ENCODE peak calls at places on chromosomes 2 and 18, in four cellular contexts. One of them, this sample, is unnamed.

GRCh38 chr2:215293879-215294278 is 18.0 kb upstream of the ATIC start:
- DNase-seq in GM23338: no peak
- DNase-seq in transverse colon: no peak
- DNase-seq in mesendoderm: no peak
- DNase-seq in this sample: no peak

GRCh38 chr2:164589522-164589921 is 31.8 kb downstream of the GRB14 start:
- DNase-seq in GM23338: no peak
- DNase-seq in mesendoderm: no peak
- DNase-seq in transverse colon: no peak
- DNase-seq in this sample: no peak

GRCh38 chr2:26504002-26504401 is 26.1 kb upstream of the OTOF start:
- DNase-seq in GM23338: peak
- DNase-seq in mesendoderm: no peak
- DNase-seq in transverse colon: no peak
- DNase-seq in this sample: no peak

GRCh38 chr2:219142329-219142728 is 18.3 kb downstream of the NHEJ1 start:
- DNase-seq in transverse colon: no peak
- DNase-seq in mesendoderm: peak
- DNase-seq in GM23338: no peak
- DNase-seq in this sample: no peak

GRCh38 chr2:28370355-28370754 is 22.3 kb upstream of the FOSL2 start:
- DNase-seq in mesendoderm: no peak
- DNase-seq in GM23338: no peak
- DNase-seq in transverse colon: no peak
- DNase-seq in this sample: no peak

GRCh38 chr2:191401287-191401686 is 156.1 kb downstream of the MYO1B start:
- DNase-seq in mesendoderm: peak
- DNase-seq in GM23338: peak
- DNase-seq in transverse colon: no peak
- DNase-seq in this sample: no peak

GRCh38 chr2:235050992-235051351 is 99.2 kb downstream of the SH3BP4 start:
- DNase-seq in transverse colon: peak
- DNase-seq in GM23338: no peak
- DNase-seq in mesendoderm: peak
- DNase-seq in this sample: peak

GRCh38 chr2:189162566-189162965 is 17.0 kb downstream of the COL5A2 start:
- DNase-seq in mesendoderm: no peak
- DNase-seq in transverse colon: no peak
- DNase-seq in GM23338: no peak
- DNase-seq in this sample: no peak

GRCh38 chr18:78418379-78418778 is 561.2 kb upstream of the SALL3 start:
- DNase-seq in transverse colon: no peak
- DNase-seq in GM23338: no peak
- DNase-seq in mesendoderm: no peak
- DNase-seq in this sample: no peak

GRCh38 chr2:234964631-234965461 is 13.0 kb downstream of the SH3BP4 start:
- DNase-seq in mesendoderm: no peak
- DNase-seq in transverse colon: no peak
- DNase-seq in GM23338: no peak
- DNase-seq in this sample: no peak

GRCh38 chr2:64652231-64653173 is 1.2 kb downstream of the SERTAD2 start:
- DNase-seq in mesendoderm: no peak
- DNase-seq in transverse colon: peak
- DNase-seq in GM23338: peak
- DNase-seq in this sample: no peak

GRCh38 chr18:361941-362913 is 94.4 kb upstream of the THOC1 start:
- DNase-seq in transverse colon: no peak
- DNase-seq in GM23338: peak
- DNase-seq in mesendoderm: peak
- DNase-seq in this sample: no peak

GRCh38 chr2:23399674-23400261 is 14.8 kb downstream of the KLHL29 start:
- DNase-seq in mesendoderm: no peak
- DNase-seq in GM23338: no peak
- DNase-seq in transverse colon: no peak
- DNase-seq in this sample: no peak

GRCh38 chr18:63317982-63318881 is 1.3 kb downstream of the BCL2 start:
- DNase-seq in GM23338: peak
- DNase-seq in transverse colon: peak
- DNase-seq in mesendoderm: peak
- DNase-seq in this sample: peak

GRCh38 chr18:3597159-3597977 is 147.4 kb downstream of the TGIF1 start:
- DNase-seq in transverse colon: no peak
- DNase-seq in mesendoderm: no peak
- DNase-seq in GM23338: no peak
- DNase-seq in this sample: no peak

GRCh38 chr2:83054751-83055150 is 1404.3 kb downstream of the SUCLG1 start:
- DNase-seq in mesendoderm: no peak
- DNase-seq in transverse colon: no peak
- DNase-seq in GM23338: no peak
- DNase-seq in this sample: no peak

GRCh38 chr2:111066062-111066593 is 54.6 kb upstream of the BCL2L11 start:
- DNase-seq in transverse colon: no peak
- DNase-seq in mesendoderm: no peak
- DNase-seq in GM23338: no peak
- DNase-seq in this sample: no peak

GRCh38 chr2:52034706-52035105 is 1002.8 kb upstream of the NRXN1 start:
- DNase-seq in transverse colon: no peak
- DNase-seq in GM23338: peak
- DNase-seq in mesendoderm: no peak
- DNase-seq in this sample: no peak

GRCh38 chr2:233061591-233062446 is 1.7 kb downstream of the INPP5D start:
- DNase-seq in mesendoderm: peak
- DNase-seq in GM23338: peak
- DNase-seq in transverse colon: peak
- DNase-seq in this sample: no peak

GRCh38 chr2:121076885-121077549 is 208.0 kb downstream of the TFCP2L1 start:
- DNase-seq in GM23338: peak
- DNase-seq in mesendoderm: peak
- DNase-seq in transverse colon: peak
- DNase-seq in this sample: no peak

GRCh38 chr2:216710531-216711282 is 15.4 kb upstream of the IGFBP5 start:
- DNase-seq in GM23338: no peak
- DNase-seq in mesendoderm: no peak
- DNase-seq in transverse colon: no peak
- DNase-seq in this sample: no peak

GRCh38 chr2:176753752-176754474 is 458.7 kb upstream of the HNRNPA3 start:
- DNase-seq in GM23338: no peak
- DNase-seq in mesendoderm: no peak
- DNase-seq in transverse colon: no peak
- DNase-seq in this sample: no peak

GRCh38 chr2:37833420-37833819 is 91.7 kb upstream of the RMDN2 start:
- DNase-seq in mesendoderm: no peak
- DNase-seq in transverse colon: no peak
- DNase-seq in GM23338: no peak
- DNase-seq in this sample: no peak

GRCh38 chr18:43422483-43422882 is 145.2 kb upstream of the SYT4 start:
- DNase-seq in GM23338: peak
- DNase-seq in transverse colon: no peak
- DNase-seq in mesendoderm: peak
- DNase-seq in this sample: no peak

GRCh38 chr18:68447286-68447685 is 267.6 kb downstream of the TMX3 start:
- DNase-seq in GM23338: no peak
- DNase-seq in mesendoderm: no peak
- DNase-seq in transverse colon: no peak
- DNase-seq in this sample: no peak

GRCh38 chr2:26432363-26432762 is 30.6 kb downstream of the DRC1 start:
- DNase-seq in GM23338: no peak
- DNase-seq in transverse colon: no peak
- DNase-seq in mesendoderm: no peak
- DNase-seq in this sample: no peak

GRCh38 chr2:229096667-229097066 is 174.4 kb downstream of the PID1 start:
- DNase-seq in mesendoderm: no peak
- DNase-seq in transverse colon: no peak
- DNase-seq in GM23338: no peak
- DNase-seq in this sample: no peak

GRCh38 chr2:241067501-241068135 is 34.5 kb downstream of the MTERF4 start:
- DNase-seq in GM23338: no peak
- DNase-seq in mesendoderm: no peak
- DNase-seq in transverse colon: no peak
- DNase-seq in this sample: no peak

GRCh38 chr2:127173073-127173472 is 47.0 kb downstream of the CYP27C1 start:
- DNase-seq in GM23338: no peak
- DNase-seq in mesendoderm: no peak
- DNase-seq in transverse colon: no peak
- DNase-seq in this sample: no peak

GRCh38 chr18:57737661-57738060 is 65.5 kb downstream of the ATP8B1 start:
- DNase-seq in transverse colon: peak
- DNase-seq in GM23338: no peak
- DNase-seq in mesendoderm: no peak
- DNase-seq in this sample: no peak

DNA sequence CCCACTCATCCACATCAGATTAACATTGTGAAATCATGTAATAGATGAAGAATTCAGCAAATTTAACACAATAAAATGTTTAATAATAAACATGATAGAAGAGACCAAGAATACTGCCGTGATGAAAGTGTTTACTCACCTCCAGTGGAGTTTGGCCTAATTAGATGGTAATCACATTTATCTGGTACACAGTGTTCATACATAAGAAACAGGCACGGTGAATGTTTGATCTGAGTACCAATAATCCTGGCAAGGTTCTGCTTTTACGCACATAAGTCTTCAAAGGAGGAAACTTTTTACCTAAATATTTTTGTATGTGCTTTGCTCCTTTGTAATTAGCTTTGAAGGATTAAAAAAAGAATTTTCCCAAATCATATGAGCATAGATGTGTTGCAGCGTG is 122.5 kb downstream of the IRS1 start:
- DNase-seq in transverse colon: no peak
- DNase-seq in mesendoderm: no peak
- DNase-seq in GM23338: no peak
- DNase-seq in this sample: no peak
- H3K27ac ChIP-seq in transverse colon: no peak
- H3K27ac ChIP-seq in mesendoderm: no peak
- H3K27ac ChIP-seq in GM23338: no peak
- H3K27ac ChIP-seq in this sample: no peak

DNA sequence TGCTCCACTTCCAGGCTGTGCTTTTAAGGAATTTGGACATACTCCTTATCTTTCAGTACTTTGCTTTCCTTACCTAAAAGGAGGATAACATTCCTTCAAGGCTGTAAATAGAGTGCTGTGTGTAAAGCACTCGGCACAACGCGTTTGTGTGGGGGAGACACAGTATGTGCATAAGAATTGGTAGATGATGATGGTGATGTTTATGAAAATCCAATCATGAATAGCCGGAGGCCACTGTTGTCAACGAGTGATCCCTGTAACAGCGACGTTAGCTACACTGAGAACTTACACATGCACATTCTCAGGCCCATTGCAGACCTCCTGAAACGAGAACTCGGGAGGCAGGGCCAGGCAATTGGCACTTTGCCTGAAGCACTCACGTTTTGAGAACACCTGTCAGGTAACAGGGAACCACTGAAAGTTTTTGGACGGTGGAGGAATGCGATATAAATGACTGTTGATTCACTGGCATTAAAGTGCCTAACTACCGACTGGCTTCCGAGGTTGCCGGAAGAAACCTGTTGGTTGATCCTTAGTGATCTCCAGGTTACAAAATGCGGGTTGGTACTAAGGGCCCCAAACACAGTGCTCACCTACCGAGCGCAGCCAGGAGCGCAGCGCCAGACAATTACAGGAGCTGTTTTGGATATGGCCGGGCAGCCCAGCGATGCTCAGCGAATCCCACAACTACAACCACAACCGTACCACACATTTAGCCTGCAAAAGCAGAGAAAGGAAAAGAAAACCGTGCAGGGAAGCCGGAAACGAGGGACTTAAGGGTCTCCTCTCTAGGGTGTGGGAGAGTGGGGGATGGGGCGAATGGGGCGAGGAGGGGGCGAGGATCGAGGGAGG is 1.0 kb upstream of the MAP4K4 start:
- DNase-seq in transverse colon: peak
- DNase-seq in mesendoderm: peak
- DNase-seq in GM23338: peak
- DNase-seq in this sample: no peak
- H3K27ac ChIP-seq in transverse colon: peak
- H3K27ac ChIP-seq in mesendoderm: peak
- H3K27ac ChIP-seq in GM23338: peak
- H3K27ac ChIP-seq in this sample: peak

DNA sequence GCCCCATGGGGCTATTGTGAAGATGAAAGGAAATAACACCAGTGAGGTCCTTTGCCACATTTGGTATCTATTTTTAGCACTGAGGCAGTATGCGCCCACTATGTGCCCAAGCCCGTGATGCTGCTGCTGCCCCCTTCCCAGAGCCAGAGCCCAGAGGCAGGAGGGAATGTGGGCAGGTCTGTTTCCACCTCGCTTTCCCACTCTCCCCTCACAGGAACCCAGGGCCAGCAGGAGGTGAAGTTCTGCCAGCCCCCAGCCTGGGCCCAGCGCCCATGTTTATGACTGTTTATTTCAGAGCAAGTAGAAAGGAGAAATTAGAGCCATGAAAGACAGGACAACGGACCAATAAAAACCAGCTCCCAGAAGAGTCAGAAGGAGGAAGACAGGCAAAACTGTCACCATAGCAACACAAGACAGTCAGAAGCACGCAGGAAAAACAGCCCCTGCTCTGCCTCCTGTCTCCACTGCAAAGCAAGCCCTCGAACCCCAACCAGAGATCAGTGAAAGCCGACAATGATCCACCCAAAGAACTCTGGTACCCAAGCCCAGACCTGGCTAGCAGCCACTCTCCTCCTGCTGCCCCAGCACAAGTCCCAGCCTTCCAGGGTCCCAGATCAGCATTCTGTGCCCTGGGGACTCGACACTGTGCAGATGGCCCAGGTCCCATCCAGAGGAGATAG is 1.4 kb downstream of the CYRIA start:
- DNase-seq in mesendoderm: peak
- DNase-seq in transverse colon: peak
- DNase-seq in GM23338: peak
- DNase-seq in this sample: peak
- H3K27ac ChIP-seq in mesendoderm: no peak
- H3K27ac ChIP-seq in transverse colon: peak
- H3K27ac ChIP-seq in GM23338: no peak
- H3K27ac ChIP-seq in this sample: peak

DNA sequence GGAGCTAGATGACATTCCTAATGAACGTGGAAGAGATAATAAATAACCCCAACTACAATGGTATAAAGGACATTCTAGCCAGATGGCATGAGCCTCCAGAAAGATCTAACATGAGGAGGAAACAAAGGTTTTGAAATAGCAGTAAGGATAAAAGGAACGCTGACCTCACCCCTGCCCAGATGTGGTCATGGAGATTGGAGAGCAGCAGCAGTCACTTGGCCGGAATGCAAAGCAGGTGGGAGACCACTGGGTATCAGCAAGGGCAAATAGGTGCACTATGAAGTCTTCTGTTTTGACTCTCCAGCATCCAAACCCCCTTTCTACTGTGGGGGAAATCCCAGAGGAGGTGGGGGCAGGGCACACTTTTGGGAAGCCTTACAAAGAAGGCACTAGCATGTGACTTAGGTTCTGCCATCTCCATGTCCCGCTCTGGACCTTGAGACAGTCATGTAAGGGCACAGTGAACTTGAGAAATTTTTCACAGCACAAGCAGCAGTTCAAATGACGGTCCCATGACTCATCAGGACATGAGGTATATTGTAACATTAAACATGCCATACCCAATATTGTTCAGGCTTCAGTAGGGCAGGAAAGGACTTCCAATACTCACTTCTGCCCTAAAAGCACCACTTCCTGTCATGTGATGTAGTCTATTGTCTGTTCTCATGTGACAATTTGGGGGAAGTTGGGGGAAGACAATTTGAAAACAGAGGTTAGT is 55.2 kb downstream of the METTL4 start:
- DNase-seq in mesendoderm: peak
- DNase-seq in transverse colon: no peak
- DNase-seq in GM23338: no peak
- DNase-seq in this sample: no peak
- H3K27ac ChIP-seq in mesendoderm: no peak
- H3K27ac ChIP-seq in transverse colon: no peak
- H3K27ac ChIP-seq in GM23338: no peak
- H3K27ac ChIP-seq in this sample: no peak

GRCh38 chr2:201433389-201433995 is 17.8 kb downstream of the TRAK2 start:
- DNase-seq in mesendoderm: peak
- DNase-seq in transverse colon: no peak
- DNase-seq in GM23338: no peak
- DNase-seq in this sample: no peak
- H3K27ac ChIP-seq in mesendoderm: no peak
- H3K27ac ChIP-seq in transverse colon: peak
- H3K27ac ChIP-seq in GM23338: no peak
- H3K27ac ChIP-seq in this sample: no peak